ENCODE peak calls at places on chromosome 2, in four cellular contexts. Z is CD8-positive, alpha-beta memory T cell; U is stimulated activated CD8-positive, alpha-beta memory T cell treated with anti-CD3 and anti-CD28 coated beads, Interleukin-15, amount 100 ng/mL, for 24 hours; T is stimulated activated naive B cell treated with anti-CD40 and anti-IgM and Interleukin-4, amounts not matched to agents 10 μg/mL and 1 μg/mL and 100 μg/mL, for 72 hours. F is an unnamed sample.

GRCh38 chr2:16013571-16013970 is 73.2 kb downstream of the MYCN start:
- DNase-seq in U (no peak), Z (no peak), T (no peak), F (no peak)

GRCh38 chr2:127829845-127830246 is 18.9 kb upstream of the WDR33 start:
- DNase-seq in U (no peak), Z (peak), T (peak), F (peak)

GRCh38 chr2:1297376-1298159 is 115.7 kb upstream of the TPO start:
- DNase-seq in T (no peak), Z (no peak), U (no peak), F (no peak)

GRCh38 chr2:37020887-37021796 is 54.8 kb upstream of the STRN start:
- DNase-seq in U (no peak), Z (no peak), T (no peak), F (no peak)

GRCh38 chr2:61928816-61929471 is 23.5 kb downstream of the COMMD1 start:
- DNase-seq in Z (no peak), U (no peak), T (no peak), F (no peak)

GRCh38 chr2:9238927-9239326 is 32.3 kb downstream of the ASAP2 start:
- DNase-seq in U (no peak), Z (no peak), T (no peak), F (no peak)

GRCh38 chr2:10188211-10188610 is 65.7 kb downstream of the RRM2 start:
- DNase-seq in U (no peak), Z (no peak), T (no peak), F (no peak)

GRCh38 chr2:127066942-127067341 is 40.0 kb downstream of the BIN1 start:
- DNase-seq in U (no peak), Z (no peak), T (no peak), F (no peak)

GRCh38 chr2:85907671-85908157 is 18.9 kb upstream of the ST3GAL5 start:
- DNase-seq in U (no peak), Z (no peak), T (no peak), F (no peak)

GRCh38 chr2:111143107-111143886 is 22.6 kb downstream of the BCL2L11 start:
- DNase-seq in T (no peak), U (no peak), Z (no peak), F (no peak)

GRCh38 chr2:239300871-239301742 is 99.7 kb downstream of the HDAC4 start:
- DNase-seq in T (no peak), U (no peak), Z (no peak), F (no peak)

GRCh38 chr2:141554810-141555209 is 576.0 kb downstream of the LRP1B start:
- DNase-seq in T (peak), Z (no peak), U (no peak), F (no peak)